ENCODE peak calls at places on chromosome 1, in eight cellular contexts. U, Q, G, N, Y, S, T and E are unnamed samples.

GRCh38 chr1:233386336-233386735 is 58.8 kb downstream of the MAP3K21 start:
- DNase-seq in N (no peak), Y (no peak), Q (no peak), S (no peak), T (no peak), U (no peak), G (no peak), E (no peak)

GRCh38 chr1:9910080-9910424 is at the start of gene CTNNBIP1:
- DNase-seq in U (no peak), S (no peak), T (no peak), Q (no peak), Y (no peak), G (no peak), N (no peak), E (no peak)

GRCh38 chr1:147781056-147781471 is 20.7 kb upstream of the GJA5 start:
- DNase-seq in S (no peak), U (no peak), Q (no peak), N (peak; percentile 63), T (no peak), Y (no peak), G (no peak), E (no peak)

GRCh38 chr1:115198938-115199337 is 109.6 kb upstream of the TSPAN2 start:
- DNase-seq in S (no peak), G (no peak), N (peak; percentile 85), Y (no peak), T (peak; percentile 42), Q (no peak), U (no peak), E (no peak)

GRCh38 chr1:22886211-22886610 is 86.5 kb downstream of the LACTBL1 start:
- DNase-seq in T (no peak), S (no peak), N (peak; percentile 78), Q (no peak), G (no peak), Y (no peak), U (no peak), E (no peak)

GRCh38 chr1:156656779-156657160 is 14.9 kb downstream of the BCAN start:
- DNase-seq in S (no peak), U (no peak), Y (no peak), Q (no peak), G (no peak), N (peak; percentile 45), T (no peak), E (no peak)

GRCh38 chr1:59013276-59013927 is 229.6 kb upstream of the JUN start:
- DNase-seq in U (no peak), T (no peak), G (no peak), N (peak; percentile 80), Y (no peak), Q (no peak), S (no peak), E (no peak)

GRCh38 chr1:89277725-89278124 is 5.1 kb upstream of the GBP5 start:
- DNase-seq in N (no peak), G (no peak), U (no peak), Q (no peak), S (no peak), T (no peak), Y (no peak), E (no peak)

GRCh38 chr1:117630423-117630998 is 24.7 kb downstream of the TENT5C start:
- DNase-seq in S (peak; percentile 73), U (no peak), Y (no peak), N (no peak), T (no peak), G (no peak), Q (no peak), E (no peak)

GRCh38 chr1:62228883-62229187 is 34.2 kb downstream of the L1TD1 start:
- DNase-seq in Q (no peak), G (no peak), Y (no peak), U (no peak), S (no peak), T (no peak), N (no peak), E (no peak)

GRCh38 chr1:209405183-209405823 is 178.2 kb upstream of the CAMK1G start:
- DNase-seq in Y (no peak), U (no peak), G (peak; percentile 40), Q (no peak), S (no peak), N (peak; percentile 72), T (no peak), E (no peak)

GRCh38 chr1:98119793-98120192 is 199.0 kb upstream of the DPYD start:
- DNase-seq in Q (no peak), N (peak; percentile 48), G (no peak), Y (no peak), U (no peak), S (no peak), T (peak; percentile 57), E (no peak)

GRCh38 chr1:189356206-189356605 is 1121.5 kb downstream of the BRINP3 start:
- DNase-seq in G (no peak), Y (no peak), N (no peak), U (no peak), S (no peak), Q (no peak), T (no peak), E (no peak)

GRCh38 chr1:163069142-163069541 is at the start of gene RGS4:
- DNase-seq in Y (no peak), U (no peak), T (peak; percentile 95), Q (no peak), G (peak; percentile 86), N (peak; percentile 98), S (no peak), E (no peak)

GRCh38 chr1:162159515-162159914 is 90.0 kb downstream of the NOS1AP start:
- DNase-seq in N (no peak), T (peak; percentile 40), S (no peak), Q (no peak), Y (no peak), G (no peak), U (no peak), E (no peak)

GRCh38 chr1:34128186-34128889 is 36.7 kb downstream of the CSMD2 start:
- DNase-seq in Q (no peak), Y (no peak), N (no peak), S (no peak), G (no peak), U (no peak), T (no peak), E (no peak)

GRCh38 chr1:36322786-36323635 is 434 bp downstream of the EVA1B start:
- DNase-seq in T (no peak), U (no peak), Q (no peak), Y (no peak), N (peak; percentile 80), G (peak; percentile 27), S (peak; percentile 62), E (no peak)

GRCh38 chr1:31764307-31765040 is at the start of gene ADGRB2:
- DNase-seq in Q (no peak), Y (no peak), N (no peak), S (no peak), U (no peak), T (no peak), G (no peak), E (no peak)

GRCh38 chr1:180151508-180151907 is 3.2 kb upstream of the QSOX1 start:
- DNase-seq in N (peak; percentile 94), U (no peak), S (no peak), T (peak; percentile 54), Y (no peak), Q (no peak), G (peak; percentile 39), E (no peak)

GRCh38 chr1:26938004-26938658 is 16.6 kb downstream of the NUDC start:
- DNase-seq in G (no peak), Y (no peak), T (no peak), N (no peak), U (no peak), Q (no peak), S (no peak), E (no peak)

GRCh38 chr1:30588311-30589073 is 134.9 kb downstream of the MATN1 start:
- DNase-seq in G (no peak), T (no peak), S (no peak), U (no peak), Y (no peak), N (no peak), Q (no peak), E (no peak)

GRCh38 chr1:2393471-2393877 is 1.8 kb downstream of the RER1 start:
- DNase-seq in S (no peak), G (no peak), N (no peak), Y (no peak), U (no peak), Q (no peak), T (no peak), E (no peak)

GRCh38 chr1:163673756-163674155 is 352.0 kb downstream of the NUF2 start:
- DNase-seq in S (no peak), G (no peak), U (no peak), N (peak; percentile 86), Y (no peak), Q (no peak), T (no peak), E (no peak)

GRCh38 chr1:201149400-201149799 is 4.9 kb downstream of the TMEM9 start:
- DNase-seq in S (no peak), U (no peak), T (peak; percentile 57), Q (no peak), Y (no peak), N (peak; percentile 41), G (no peak), E (no peak)